ENCODE peak calls at places on chromosomes 1 and 21, in five cellular contexts. E is A549, T is GM23338, W is HL-60, N is GM12878. F is an unnamed sample.

GRCh38 chr1:212225871-212226302 is 59.3 kb upstream of the PPP2R5A start:
- DNase-seq in E (no peak), T (peak), W (no peak), N (peak), F (no peak)

GRCh38 chr1:19011832-19012231 is 55.4 kb upstream of the IFFO2 start:
- DNase-seq in E (no peak), T (no peak), W (no peak), N (no peak), F (peak)

GRCh38 chr1:62285440-62285839 is 33.8 kb downstream of the KANK4 start:
- DNase-seq in E (no peak), T (no peak), W (no peak), N (no peak), F (no peak)

GRCh38 chr1:228158151-228158571 is 7.4 kb upstream of the IBA57 start:
- DNase-seq in E (no peak), T (peak), W (no peak), N (no peak), F (no peak)

GRCh38 chr1:204134103-204134502 is 17.7 kb downstream of the ETNK2 start:
- DNase-seq in E (no peak), T (no peak), W (no peak), N (no peak), F (no peak)

GRCh38 chr1:221336141-221336540 is 405.7 kb downstream of the DUSP10 start:
- DNase-seq in E (no peak), T (no peak), W (no peak), N (no peak), F (no peak)

GRCh38 chr1:48596036-48596435 is 124.0 kb upstream of the SPATA6 start:
- DNase-seq in E (no peak), T (peak), W (no peak), N (no peak), F (no peak)

GRCh38 chr1:241612533-241613505 is 27.4 kb downstream of the CHML start:
- DNase-seq in E (no peak), T (peak), W (no peak), N (no peak), F (no peak)

GRCh38 chr1:226498690-226499008 is 49.9 kb upstream of the STUM start:
- DNase-seq in E (no peak), T (no peak), W (no peak), N (no peak), F (no peak)

GRCh38 chr1:41891403-41891896 is 27.3 kb downstream of the HIVEP3 start:
- DNase-seq in E (no peak), T (peak), W (no peak), N (peak), F (no peak)

GRCh38 chr21:38756746-38757145 is 49.0 kb upstream of the ETS2 start:
- DNase-seq in E (no peak), T (no peak), W (no peak), N (no peak), F (no peak)

GRCh38 chr1:19169642-19170041 is 40.4 kb downstream of the UBR4 start:
- DNase-seq in E (no peak), T (no peak), W (no peak), N (peak), F (no peak)

GRCh38 chr1:245956225-245956624 is 550.9 kb downstream of the SMYD3 start:
- DNase-seq in E (no peak), T (no peak), W (no peak), N (no peak), F (no peak)

GRCh38 chr21:34907783-34908423 is 141.2 kb downstream of the RUNX1 start:
- DNase-seq in E (no peak), T (no peak), W (no peak), N (no peak), F (no peak)

GRCh38 chr1:33914531-33914930 is 50.7 kb downstream of the HMGB4 start:
- DNase-seq in E (no peak), T (no peak), W (no peak), N (no peak), F (no peak)

GRCh38 chr1:166848193-166848592 is 8.9 kb downstream of the POGK start:
- DNase-seq in E (no peak), T (no peak), W (no peak), N (no peak), F (no peak)

GRCh38 chr1:117147341-117147831 is 25.8 kb upstream of the TRIM45 start:
- DNase-seq in E (no peak), T (no peak), W (no peak), N (no peak), F (no peak)

GRCh38 chr21:44392916-44393315 is 39.5 kb downstream of the TRPM2 start:
- DNase-seq in E (no peak), T (no peak), W (no peak), N (no peak), F (no peak)

GRCh38 chr1:224623310-224623714 is 7.2 kb downstream of the CNIH3 start:
- DNase-seq in E (no peak), T (no peak), W (no peak), N (no peak), F (peak)

GRCh38 chr21:41360072-41360821 is 1.6 kb upstream of the MX2 start:
- DNase-seq in E (no peak), T (peak), W (no peak), N (no peak), F (no peak)

GRCh38 chr1:168386949-168387586 is 106.4 kb downstream of the TBX19 start:
- DNase-seq in E (peak), T (peak), W (no peak), N (no peak), F (no peak)

GRCh38 chr1:15128520-15129313 is 24.8 kb upstream of the TMEM51 start:
- DNase-seq in E (peak), T (peak), W (no peak), N (peak), F (peak)

GRCh38 chr1:41742219-41742618 is 176.5 kb downstream of the HIVEP3 start:
- DNase-seq in E (no peak), T (no peak), W (no peak), N (no peak), F (no peak)

GRCh38 chr1:6417961-6418667 is 1.6 kb downstream of the HES2 start:
- DNase-seq in E (no peak), T (no peak), W (no peak), N (no peak), F (no peak)
- TF ChIP-seq REST in E (no peak), T (no peak), W (no peak), N (no peak), F (no peak)

DNA sequence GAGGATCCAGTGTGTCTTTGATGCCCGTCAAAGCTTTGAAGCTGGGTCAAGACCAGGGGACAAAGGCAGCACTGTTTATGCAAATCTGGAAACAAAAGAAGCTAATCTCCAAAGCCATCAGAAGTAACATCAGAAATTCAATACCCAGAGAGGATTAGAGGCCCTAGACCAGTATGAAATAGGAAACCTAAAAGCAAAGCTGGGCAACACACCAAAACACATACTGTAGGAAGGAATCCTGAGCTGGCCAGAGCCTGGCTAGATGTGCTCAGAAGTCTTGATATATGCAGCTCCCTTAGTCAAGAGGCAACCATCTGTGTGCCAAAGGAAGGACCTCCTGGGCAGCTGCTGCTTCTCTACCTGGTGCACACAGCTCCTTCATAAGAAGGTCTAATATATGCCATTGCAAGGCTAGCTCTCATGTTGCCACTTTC is 12.3 kb downstream of the COLGALT2 start:
- DNase-seq in E (no peak), T (peak), W (no peak), N (no peak), F (no peak)
- TF ChIP-seq REST in E (no peak), T (no peak), W (no peak), N (no peak), F (no peak)

GRCh38 chr1:11046625-11047365 is at the start of gene MASP2:
- DNase-seq in E (no peak), T (no peak), W (no peak), N (no peak), F (no peak)
- TF ChIP-seq REST in E (no peak), T (no peak), W (no peak), N (no peak), F (no peak)

DNA sequence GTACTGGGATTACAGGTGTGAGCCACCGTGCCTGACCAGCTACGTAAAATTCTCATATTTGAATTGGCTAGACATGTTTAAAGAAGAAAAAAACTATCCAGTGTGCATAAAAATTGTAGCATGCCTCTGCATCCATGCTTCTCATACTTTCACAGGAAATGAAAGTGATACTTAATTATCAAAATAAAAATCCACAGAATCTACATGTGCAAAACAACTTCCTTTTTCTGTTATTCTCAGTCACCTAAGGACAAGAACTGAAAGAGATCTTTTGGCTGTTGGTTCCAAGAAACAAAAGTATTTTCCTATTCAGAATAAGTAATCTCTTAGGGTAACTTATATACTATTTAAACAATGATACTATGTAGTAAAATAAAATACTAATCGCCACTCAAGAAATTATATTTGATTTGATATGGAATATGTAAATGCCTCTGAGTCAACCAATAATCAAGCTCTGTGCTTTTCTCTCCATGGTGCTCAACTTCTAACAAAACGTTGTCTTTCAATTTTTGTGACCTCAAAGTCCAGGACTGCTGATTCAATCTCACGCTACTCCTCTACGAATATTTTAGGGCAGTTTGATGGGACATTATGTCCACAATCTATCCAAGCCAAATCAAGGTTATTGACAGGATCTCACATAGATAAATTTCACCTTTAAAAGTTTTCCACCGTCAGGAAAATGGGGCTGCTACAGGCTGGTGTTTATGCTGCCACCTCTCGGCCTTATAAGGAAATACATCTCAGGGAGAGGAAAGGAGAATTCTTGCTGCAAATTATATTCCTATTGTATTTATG is 102.7 kb downstream of the ZNF281 start:
- DNase-seq in E (peak), T (peak), W (no peak), N (peak), F (no peak)
- TF ChIP-seq REST in E (no peak), T (no peak), W (no peak), N (no peak), F (no peak)

GRCh38 chr1:174200746-174201145 is 41.4 kb downstream of the RABGAP1L start:
- DNase-seq in E (no peak), T (no peak), W (no peak), N (no peak), F (no peak)

GRCh38 chr1:174209347-174210187 is 50.2 kb downstream of the RABGAP1L start:
- DNase-seq in E (no peak), T (no peak), W (no peak), N (no peak), F (no peak)

GRCh38 chr1:174206148-174206826 is 47.0 kb downstream of the RABGAP1L start:
- DNase-seq in E (no peak), T (no peak), W (peak), N (no peak), F (no peak)

DNA sequence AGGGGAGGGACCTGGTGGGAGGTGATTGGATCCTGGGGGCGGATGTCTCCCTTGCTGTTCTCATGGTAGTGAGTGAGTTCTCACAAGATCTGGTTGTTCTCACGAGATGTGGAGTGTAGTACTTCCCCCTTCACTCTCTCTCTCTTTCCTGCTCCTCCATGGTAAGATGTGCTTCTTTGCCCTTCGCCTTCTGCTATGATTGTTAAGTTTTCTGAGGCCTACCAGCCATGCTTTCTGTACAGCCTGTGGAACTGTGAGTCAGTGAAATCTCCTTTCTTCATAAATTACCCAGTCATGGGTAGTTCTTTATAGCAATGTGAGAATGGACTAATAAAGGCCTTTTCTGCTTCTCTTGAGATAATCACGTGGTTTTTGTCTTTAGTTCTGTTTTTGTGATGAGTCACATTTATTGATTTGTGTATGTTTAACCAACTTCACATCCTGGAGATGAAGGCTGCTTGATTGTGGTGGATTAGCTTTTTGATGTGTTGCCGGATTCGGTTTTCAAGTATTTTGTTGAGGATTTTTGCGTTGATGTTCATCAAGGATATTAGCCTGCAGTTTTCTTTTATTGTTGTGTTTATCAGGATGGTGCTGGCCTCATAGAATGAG is 45.5 kb downstream of the RABGAP1L start:
- DNase-seq in E (no peak), T (no peak), W (no peak), N (no peak), F (no peak)
- TF ChIP-seq REST in E (no peak), T (no peak), W (no peak), N (no peak), F (no peak)

GRCh38 chr1:22176258-22176657 is 33.4 kb upstream of the WNT4 start:
- DNase-seq in E (no peak), T (no peak), W (no peak), N (no peak), F (no peak)
- TF ChIP-seq REST in E (no peak), T (no peak), W (no peak), N (no peak), F (no peak)

F was measured in Panc1.